ENCODE peak calls at places on chromosomes 2 and 18, in six cellular contexts. Z, H, T, B, R and X are unnamed samples.

GRCh38 chr2:30234180-30234971 is 3.0 kb downstream of the LBH start:
- DNase-seq in Z (peak; percentile 87), H (no peak), T (peak; percentile 95), B (no peak), R (no peak), X (peak; percentile 89)

GRCh38 chr18:63917831-63918230 is 10.1 kb downstream of the SERPINB10 start:
- DNase-seq in Z (no peak), H (no peak), T (no peak), B (no peak), R (no peak), X (no peak)

GRCh38 chr2:129755786-129756185 is 223.7 kb upstream of the RAB6C start:
- DNase-seq in Z (no peak), H (no peak), T (no peak), B (no peak), R (no peak), X (no peak)

GRCh38 chr18:3217930-3218647 is 1.7 kb downstream of the MYOM1 start:
- DNase-seq in Z (peak; percentile 16), H (no peak), T (peak; percentile 59), B (no peak), R (no peak), X (peak; percentile 27)

GRCh38 chr2:152577611-152578010 is 139.7 kb downstream of the PRPF40A start:
- DNase-seq in Z (no peak), H (no peak), T (peak; percentile 47), B (no peak), R (no peak), X (peak; percentile 47)

GRCh38 chr2:236795176-236795860 is 225.7 kb downstream of the ACKR3 start:
- DNase-seq in Z (no peak), H (no peak), T (no peak), B (no peak), R (no peak), X (peak; percentile 61)

GRCh38 chr2:70647873-70648481 is 94.4 kb upstream of the TGFA start:
- DNase-seq in Z (peak; percentile 53), H (peak; percentile 72), T (peak; percentile 77), B (peak; percentile 39), R (peak; percentile 77), X (peak; percentile 59)

GRCh38 chr2:217774232-217774631 is 228.6 kb downstream of the TNS1 start:
- DNase-seq in Z (no peak), H (no peak), T (no peak), B (no peak), R (no peak), X (no peak)

GRCh38 chr18:22302152-22302551 is 115.6 kb downstream of the CTAGE1 start:
- DNase-seq in Z (no peak), H (no peak), T (no peak), B (peak; percentile 97), R (no peak), X (no peak)

GRCh38 chr2:207770602-207771404 is 1.1 kb upstream of the FZD5 start:
- DNase-seq in Z (no peak), H (no peak), T (peak; percentile 26), B (no peak), R (peak; percentile 73), X (no peak)
- TF ChIP-seq CTCF in Z (no peak), H (no peak), T (no peak), B (no peak), R (no peak), X (no peak)

GRCh38 chr2:134248913-134249312 is 5.0 kb upstream of the MGAT5 start:
- DNase-seq in Z (no peak), H (no peak), T (no peak), B (no peak), R (no peak), X (no peak)

GRCh38 chr2:134252092-134252775 is 1.6 kb upstream of the MGAT5 start:
- DNase-seq in Z (peak; percentile 71), H (no peak), T (no peak), B (no peak), R (no peak), X (peak; percentile 29)

GRCh38 chr2:134249755-134250154 is 4.1 kb upstream of the MGAT5 start:
- DNase-seq in Z (no peak), H (no peak), T (no peak), B (no peak), R (no peak), X (no peak)

GRCh38 chr2:134253117-134253704 is 661 bp upstream of the MGAT5 start:
- DNase-seq in Z (no peak), H (no peak), T (no peak), B (no peak), R (no peak), X (no peak)

GRCh38 chr2:134250840-134251461 is 2.9 kb upstream of the MGAT5 start:
- DNase-seq in Z (no peak), H (no peak), T (no peak), B (no peak), R (no peak), X (no peak)
- H3K4me3 ChIP-seq in Z (no peak overlapping the region), H (no peak overlapping the region), T (no peak overlapping the region), B (no peak overlapping the region), R (no peak overlapping the region), X (no peak overlapping the region)

GRCh38 chr2:174577967-174578589 is 19.5 kb downstream of the WIPF1 start:
- DNase-seq in Z (peak; percentile 74), H (no peak), T (peak; percentile 87), B (no peak), R (no peak), X (peak; percentile 78)
- TF ChIP-seq CTCF in Z (peak; percentile 79), H (peak; percentile 69), T (peak; percentile 85), B (peak; percentile 34), R (peak; percentile 46), X (peak; percentile 77)

DNA sequence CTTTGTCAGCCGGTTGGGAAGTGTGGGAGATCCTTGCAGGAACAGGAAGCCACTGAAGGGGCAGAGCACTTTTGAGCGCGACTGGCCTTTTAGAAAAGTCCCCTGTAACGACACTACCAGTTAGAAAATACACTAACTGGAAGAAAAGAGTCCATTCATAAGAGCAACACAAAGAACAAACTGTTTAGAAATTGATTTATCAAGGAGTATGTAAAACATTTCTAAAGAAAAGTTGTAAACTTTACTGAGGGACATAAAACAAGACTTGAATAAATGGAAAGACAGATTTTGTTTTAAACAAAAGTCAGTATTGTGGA is 29.8 kb upstream of the POMC start:
- DNase-seq in Z (no peak), H (no peak), T (no peak), B (no peak), R (no peak), X (no peak)
- H3K4me3 ChIP-seq in Z (no peak overlapping the region), H (no peak overlapping the region), T (no peak overlapping the region), B (no peak overlapping the region), R (no peak overlapping the region), X (no peak overlapping the region)

DNA sequence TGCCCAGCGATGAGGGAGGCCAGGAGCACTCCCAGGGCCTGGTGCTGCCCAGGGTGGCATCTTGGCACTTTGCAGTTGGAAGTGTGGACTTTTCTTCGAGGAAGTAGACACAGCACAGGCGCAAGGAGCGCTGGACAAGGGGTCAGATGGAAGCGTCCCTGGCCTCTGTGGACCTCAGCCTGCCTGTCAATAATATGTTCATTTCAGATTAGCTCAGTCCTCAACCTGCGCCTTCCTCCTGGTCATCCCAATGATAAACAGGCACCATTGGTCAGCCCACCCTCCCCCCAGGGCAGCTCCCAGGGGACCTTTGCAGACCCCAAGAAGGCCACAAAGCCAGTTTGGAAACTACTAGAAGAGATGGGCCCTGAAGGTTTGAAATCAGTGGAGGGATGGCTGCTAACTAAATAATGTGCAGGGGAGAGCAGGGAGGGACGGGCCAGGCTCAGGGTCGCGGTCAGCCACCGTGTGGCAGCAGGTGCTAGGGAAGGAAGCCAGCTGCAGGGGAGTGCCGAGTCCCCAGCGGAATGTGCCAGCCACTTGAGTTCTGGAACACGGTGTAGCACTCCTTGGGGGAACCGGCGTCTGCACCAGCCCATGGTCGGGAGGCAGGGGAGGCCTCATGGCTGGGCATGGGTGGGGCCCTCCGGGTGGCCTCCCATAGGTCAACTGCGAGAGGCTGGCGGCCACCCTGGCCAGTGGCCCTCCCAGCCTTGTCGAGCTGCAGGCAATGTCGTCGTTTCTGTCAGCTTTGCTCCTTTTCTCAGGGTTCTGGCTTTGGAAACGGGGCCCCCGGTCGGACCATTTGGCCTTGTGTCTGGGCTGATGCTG is 59.9 kb downstream of the ADI1 start:
- DNase-seq in Z (no peak), H (no peak), T (no peak), B (no peak), R (peak; percentile 91), X (no peak)
- TF ChIP-seq CTCF in Z (no peak), H (no peak), T (no peak), B (no peak), R (no peak), X (no peak)

GRCh38 chr2:36376992-36377738 is 21.6 kb downstream of the CRIM1 start:
- DNase-seq in Z (no peak), H (no peak), T (no peak), B (no peak), R (peak; percentile 66), X (no peak)
- H3K4me3 ChIP-seq in Z (no peak overlapping the region), H (no peak overlapping the region), T (no peak overlapping the region), B (no peak overlapping the region), R (no peak overlapping the region), X (no peak overlapping the region)

DNA sequence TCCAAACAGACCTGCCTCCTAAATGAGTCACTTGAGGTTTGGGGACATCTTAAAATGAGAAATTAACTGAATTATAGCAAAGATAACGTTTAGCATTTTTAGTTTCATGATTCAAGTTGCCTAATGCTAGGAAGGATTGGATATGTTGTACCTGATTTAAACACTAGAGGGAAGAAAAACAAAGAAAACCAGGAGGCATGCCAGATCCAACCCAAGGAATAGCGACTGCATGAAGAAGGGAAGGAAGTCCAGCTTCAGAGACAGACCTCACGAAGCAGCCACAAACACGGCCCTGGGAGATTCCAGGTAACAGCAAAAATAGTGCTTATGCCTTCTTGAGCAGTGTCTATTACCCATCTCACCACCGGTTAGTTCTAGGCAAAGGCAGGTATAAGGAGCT is 499.9 kb upstream of the SPHKAP start:
- DNase-seq in Z (peak; percentile 73), H (no peak), T (peak; percentile 79), B (no peak), R (no peak), X (peak; percentile 80)
- TF ChIP-seq CTCF in Z (peak; percentile 63), H (peak; percentile 53), T (peak; percentile 68), B (no peak), R (peak; percentile 50), X (peak; percentile 55)

GRCh38 chr2:239349448-239350135 is 51.2 kb downstream of the HDAC4 start:
- DNase-seq in Z (no peak), H (no peak), T (peak; percentile 85), B (no peak), R (no peak), X (no peak)

GRCh38 chr2:239346676-239347075 is 54.1 kb downstream of the HDAC4 start:
- DNase-seq in Z (no peak), H (no peak), T (no peak), B (no peak), R (no peak), X (no peak)

GRCh38 chr2:239351687-239352086 is 49.1 kb downstream of the HDAC4 start:
- DNase-seq in Z (no peak), H (no peak), T (no peak), B (no peak), R (no peak), X (no peak)

GRCh38 chr2:239345251-239345650 is 55.6 kb downstream of the HDAC4 start:
- DNase-seq in Z (no peak), H (no peak), T (no peak), B (no peak), R (no peak), X (no peak)

GRCh38 chr2:239348563-239349447 is 52.0 kb downstream of the HDAC4 start:
- DNase-seq in Z (peak; percentile 13), H (no peak), T (no peak), B (no peak), R (no peak), X (no peak)
- H3K4me3 ChIP-seq in Z (no peak overlapping the region), H (no peak overlapping the region), T (no peak overlapping the region), B (no peak overlapping the region), R (no peak overlapping the region), X (no peak overlapping the region)